ENCODE peak calls at places on chromosomes 6 and 20, in seven cellular contexts. One of them, this sample, is unnamed.

GRCh38 chr6:101826678-101827077 is 433.2 kb downstream of the GRIK2 start:
- DNase-seq in keratinocyte: no peak
- DNase-seq in A549: no peak
- DNase-seq in colonic mucosa: no peak
- DNase-seq in GM12878: no peak
- DNase-seq in OCI-LY7: no peak
- DNase-seq in fibroblast of lung: no peak
- DNase-seq in this sample: no peak

GRCh38 chr6:39997101-39997635 is 62.9 kb upstream of the MOCS1 start:
- DNase-seq in colonic mucosa: no peak
- DNase-seq in GM12878: no peak
- DNase-seq in fibroblast of lung: no peak
- DNase-seq in A549: no peak
- DNase-seq in OCI-LY7: no peak
- DNase-seq in keratinocyte: no peak
- DNase-seq in this sample: no peak

GRCh38 chr6:46104209-46104608 is 25.6 kb upstream of the ENPP4 start:
- DNase-seq in OCI-LY7: no peak
- DNase-seq in fibroblast of lung: no peak
- DNase-seq in A549: no peak
- DNase-seq in keratinocyte: no peak
- DNase-seq in colonic mucosa: no peak
- DNase-seq in GM12878: peak; percentile 21
- DNase-seq in this sample: no peak

GRCh38 chr6:90088009-90088408 is 193.7 kb downstream of the GJA10 start:
- DNase-seq in fibroblast of lung: peak; percentile 91
- DNase-seq in GM12878: no peak
- DNase-seq in A549: no peak
- DNase-seq in keratinocyte: peak; percentile 76
- DNase-seq in OCI-LY7: no peak
- DNase-seq in colonic mucosa: no peak
- DNase-seq in this sample: no peak

GRCh38 chr20:40370800-40371199 is 318.2 kb downstream of the MAFB start:
- DNase-seq in GM12878: no peak
- DNase-seq in A549: no peak
- DNase-seq in OCI-LY7: no peak
- DNase-seq in fibroblast of lung: no peak
- DNase-seq in colonic mucosa: no peak
- DNase-seq in keratinocyte: no peak
- DNase-seq in this sample: no peak

GRCh38 chr6:4805553-4806307 is 29.5 kb downstream of the CDYL start:
- DNase-seq in GM12878: no peak
- DNase-seq in fibroblast of lung: peak; percentile 41
- DNase-seq in keratinocyte: no peak
- DNase-seq in OCI-LY7: peak; percentile 22
- DNase-seq in A549: peak; percentile 62
- DNase-seq in colonic mucosa: peak; percentile 80
- DNase-seq in this sample: peak; percentile 36

GRCh38 chr6:158907931-158908330 is 88.8 kb upstream of the EZR start:
- DNase-seq in GM12878: no peak
- DNase-seq in fibroblast of lung: no peak
- DNase-seq in A549: no peak
- DNase-seq in OCI-LY7: no peak
- DNase-seq in colonic mucosa: peak; percentile 37
- DNase-seq in keratinocyte: no peak
- DNase-seq in this sample: no peak

GRCh38 chr20:33472868-33473267 is 17.0 kb upstream of the CBFA2T2 start:
- DNase-seq in keratinocyte: no peak
- DNase-seq in colonic mucosa: no peak
- DNase-seq in GM12878: no peak
- DNase-seq in A549: no peak
- DNase-seq in OCI-LY7: no peak
- DNase-seq in fibroblast of lung: no peak
- DNase-seq in this sample: no peak

GRCh38 chr20:33518071-33518470 is 28.2 kb downstream of the CBFA2T2 start:
- DNase-seq in GM12878: no peak
- DNase-seq in OCI-LY7: no peak
- DNase-seq in colonic mucosa: no peak
- DNase-seq in fibroblast of lung: peak; percentile 47
- DNase-seq in keratinocyte: no peak
- DNase-seq in A549: no peak
- DNase-seq in this sample: no peak

GRCh38 chr6:114140416-114140815 is 169.5 kb upstream of the HDAC2 start:
- DNase-seq in colonic mucosa: no peak
- DNase-seq in A549: no peak
- DNase-seq in GM12878: no peak
- DNase-seq in OCI-LY7: no peak
- DNase-seq in keratinocyte: no peak
- DNase-seq in fibroblast of lung: peak; percentile 22
- DNase-seq in this sample: no peak

GRCh38 chr6:46781478-46782378 is 11.5 kb upstream of the MEP1A start:
- DNase-seq in keratinocyte: peak; percentile 21
- DNase-seq in fibroblast of lung: peak; percentile 74
- DNase-seq in colonic mucosa: peak; percentile 75
- DNase-seq in OCI-LY7: peak; percentile 72
- DNase-seq in A549: peak; percentile 6
- DNase-seq in GM12878: no peak
- DNase-seq in this sample: peak; percentile 29

GRCh38 chr20:58696411-58696961 is 3.9 kb downstream of the NPEPL1 start:
- DNase-seq in A549: no peak
- DNase-seq in GM12878: no peak
- DNase-seq in fibroblast of lung: no peak
- DNase-seq in OCI-LY7: no peak
- DNase-seq in keratinocyte: no peak
- DNase-seq in colonic mucosa: no peak
- DNase-seq in this sample: peak; percentile 6

GRCh38 chr6:6717953-6718352 is 129.4 kb downstream of the LY86 start:
- DNase-seq in keratinocyte: no peak
- DNase-seq in OCI-LY7: no peak
- DNase-seq in fibroblast of lung: peak; percentile 13
- DNase-seq in A549: no peak
- DNase-seq in GM12878: no peak
- DNase-seq in colonic mucosa: no peak
- DNase-seq in this sample: peak; percentile 68

GRCh38 chr6:69868252-69868804 is 2.0 kb downstream of the COL19A1 start:
- DNase-seq in OCI-LY7: no peak
- DNase-seq in A549: no peak
- DNase-seq in GM12878: no peak
- DNase-seq in keratinocyte: no peak
- DNase-seq in fibroblast of lung: no peak
- DNase-seq in colonic mucosa: no peak
- DNase-seq in this sample: no peak

GRCh38 chr6:161432546-161432945 is 158.7 kb upstream of the AGPAT4 start:
- DNase-seq in colonic mucosa: no peak
- DNase-seq in GM12878: no peak
- DNase-seq in keratinocyte: no peak
- DNase-seq in OCI-LY7: no peak
- DNase-seq in A549: no peak
- DNase-seq in fibroblast of lung: no peak
- DNase-seq in this sample: no peak

GRCh38 chr6:29762781-29763214 is 39.6 kb downstream of the HLA-F start:
- DNase-seq in OCI-LY7: no peak
- DNase-seq in keratinocyte: no peak
- DNase-seq in colonic mucosa: peak; percentile 15
- DNase-seq in A549: no peak
- DNase-seq in fibroblast of lung: no peak
- DNase-seq in GM12878: no peak
- DNase-seq in this sample: no peak

GRCh38 chr6:131740161-131740560 is 29.3 kb upstream of the CTAGE9 start:
- DNase-seq in OCI-LY7: no peak
- DNase-seq in fibroblast of lung: no peak
- DNase-seq in keratinocyte: no peak
- DNase-seq in GM12878: no peak
- DNase-seq in colonic mucosa: no peak
- DNase-seq in A549: no peak
- DNase-seq in this sample: no peak

GRCh38 chr6:91569071-91569470 is 982.2 kb upstream of the MAP3K7 start:
- DNase-seq in GM12878: no peak
- DNase-seq in keratinocyte: no peak
- DNase-seq in colonic mucosa: no peak
- DNase-seq in A549: no peak
- DNase-seq in OCI-LY7: no peak
- DNase-seq in fibroblast of lung: peak; percentile 44
- DNase-seq in this sample: no peak

GRCh38 chr6:82006027-82006738 is 241.4 kb downstream of the IBTK start:
- DNase-seq in OCI-LY7: peak; percentile 24
- DNase-seq in colonic mucosa: peak; percentile 23
- DNase-seq in A549: no peak
- DNase-seq in keratinocyte: no peak
- DNase-seq in GM12878: no peak
- DNase-seq in fibroblast of lung: peak; percentile 61
- DNase-seq in this sample: peak; percentile 20

GRCh38 chr6:63999613-64000012 is 364.0 kb downstream of the PHF3 start:
- DNase-seq in colonic mucosa: no peak
- DNase-seq in fibroblast of lung: no peak
- DNase-seq in A549: no peak
- DNase-seq in OCI-LY7: no peak
- DNase-seq in GM12878: no peak
- DNase-seq in keratinocyte: no peak
- DNase-seq in this sample: no peak

GRCh38 chr20:21832442-21833152 is 127.1 kb downstream of the PAX1 start:
- DNase-seq in A549: no peak
- DNase-seq in colonic mucosa: no peak
- DNase-seq in GM12878: no peak
- DNase-seq in keratinocyte: no peak
- DNase-seq in fibroblast of lung: no peak
- DNase-seq in OCI-LY7: peak; percentile 1
- DNase-seq in this sample: no peak

GRCh38 chr20:62576815-62577214 is 65.5 kb upstream of the SLCO4A1 start:
- DNase-seq in fibroblast of lung: peak; percentile 10
- DNase-seq in GM12878: no peak
- DNase-seq in colonic mucosa: no peak
- DNase-seq in A549: no peak
- DNase-seq in keratinocyte: no peak
- DNase-seq in OCI-LY7: no peak
- DNase-seq in this sample: peak; percentile 30

GRCh38 chr20:25270829-25271251 is 23.0 kb downstream of the PYGB start:
- DNase-seq in keratinocyte: no peak
- DNase-seq in OCI-LY7: no peak
- DNase-seq in GM12878: no peak
- DNase-seq in fibroblast of lung: no peak
- DNase-seq in A549: no peak
- DNase-seq in colonic mucosa: peak; percentile 15
- DNase-seq in this sample: no peak

GRCh38 chr20:14334306-14334930 is 3.0 kb downstream of the FLRT3 start:
- DNase-seq in colonic mucosa: no peak
- DNase-seq in A549: peak; percentile 37
- DNase-seq in GM12878: no peak
- DNase-seq in keratinocyte: no peak
- DNase-seq in OCI-LY7: peak; percentile 1
- DNase-seq in fibroblast of lung: peak; percentile 76
- DNase-seq in this sample: no peak

GRCh38 chr6:35370124-35370741 is 27.9 kb downstream of the PPARD start:
- DNase-seq in fibroblast of lung: peak; percentile 93
- DNase-seq in OCI-LY7: peak; percentile 71
- DNase-seq in colonic mucosa: peak; percentile 37
- DNase-seq in keratinocyte: no peak
- DNase-seq in GM12878: no peak
- DNase-seq in A549: peak; percentile 35
- DNase-seq in this sample: peak; percentile 63

GRCh38 chr6:41100871-41101287 is 28.1 kb downstream of the NFYA start:
- DNase-seq in keratinocyte: no peak
- DNase-seq in GM12878: no peak
- DNase-seq in colonic mucosa: no peak
- DNase-seq in A549: no peak
- DNase-seq in OCI-LY7: no peak
- DNase-seq in fibroblast of lung: no peak
- DNase-seq in this sample: no peak

GRCh38 chr6:143276436-143276835 is 174.1 kb downstream of the ADAT2 start:
- DNase-seq in fibroblast of lung: no peak
- DNase-seq in OCI-LY7: no peak
- DNase-seq in A549: no peak
- DNase-seq in keratinocyte: no peak
- DNase-seq in colonic mucosa: no peak
- DNase-seq in GM12878: no peak
- DNase-seq in this sample: no peak

GRCh38 chr20:50628326-50628725 is 63.0 kb downstream of the RIPOR3 start:
- DNase-seq in colonic mucosa: no peak
- DNase-seq in fibroblast of lung: no peak
- DNase-seq in OCI-LY7: peak; percentile 53
- DNase-seq in GM12878: no peak
- DNase-seq in keratinocyte: no peak
- DNase-seq in A549: no peak
- DNase-seq in this sample: peak; percentile 10
- H3K4me1 ChIP-seq in colonic mucosa: no peaks in the 10 kb centered on the region
- H3K4me1 ChIP-seq in fibroblast of lung: no peaks in the 10 kb centered on the region
- H3K4me1 ChIP-seq in OCI-LY7: peaks cover 36% of the 10 kb centered on the region
- H3K4me1 ChIP-seq in GM12878: no peaks in the 10 kb centered on the region
- H3K4me1 ChIP-seq in keratinocyte: peaks cover 14% of the 10 kb centered on the region
- H3K4me1 ChIP-seq in A549: peaks cover 30% of the 10 kb centered on the region
- H3K4me1 ChIP-seq in this sample: no peaks in the 10 kb centered on the region

GRCh38 chr6:31665501-31666336 is at the start of gene CSNK2B:
- DNase-seq in A549: peak; percentile 94
- DNase-seq in fibroblast of lung: peak; percentile 97
- DNase-seq in OCI-LY7: peak; percentile 98
- DNase-seq in colonic mucosa: peak; percentile 98
- DNase-seq in GM12878: peak; percentile 91
- DNase-seq in keratinocyte: peak; percentile 87
- DNase-seq in this sample: peak; percentile 99
- H3K4me1 ChIP-seq in A549: peaks cover 24% of the 10 kb centered on the region
- H3K4me1 ChIP-seq in fibroblast of lung: peaks cover 23% of the 10 kb centered on the region
- H3K4me1 ChIP-seq in OCI-LY7: peaks cover 43% of the 10 kb centered on the region
- H3K4me1 ChIP-seq in colonic mucosa: peaks cover 20% of the 10 kb centered on the region
- H3K4me1 ChIP-seq in GM12878: peaks cover 37% of the 10 kb centered on the region
- H3K4me1 ChIP-seq in keratinocyte: peaks cover 27% of the 10 kb centered on the region
- H3K4me1 ChIP-seq in this sample: peaks cover 65% of the 10 kb centered on the region

DNA sequence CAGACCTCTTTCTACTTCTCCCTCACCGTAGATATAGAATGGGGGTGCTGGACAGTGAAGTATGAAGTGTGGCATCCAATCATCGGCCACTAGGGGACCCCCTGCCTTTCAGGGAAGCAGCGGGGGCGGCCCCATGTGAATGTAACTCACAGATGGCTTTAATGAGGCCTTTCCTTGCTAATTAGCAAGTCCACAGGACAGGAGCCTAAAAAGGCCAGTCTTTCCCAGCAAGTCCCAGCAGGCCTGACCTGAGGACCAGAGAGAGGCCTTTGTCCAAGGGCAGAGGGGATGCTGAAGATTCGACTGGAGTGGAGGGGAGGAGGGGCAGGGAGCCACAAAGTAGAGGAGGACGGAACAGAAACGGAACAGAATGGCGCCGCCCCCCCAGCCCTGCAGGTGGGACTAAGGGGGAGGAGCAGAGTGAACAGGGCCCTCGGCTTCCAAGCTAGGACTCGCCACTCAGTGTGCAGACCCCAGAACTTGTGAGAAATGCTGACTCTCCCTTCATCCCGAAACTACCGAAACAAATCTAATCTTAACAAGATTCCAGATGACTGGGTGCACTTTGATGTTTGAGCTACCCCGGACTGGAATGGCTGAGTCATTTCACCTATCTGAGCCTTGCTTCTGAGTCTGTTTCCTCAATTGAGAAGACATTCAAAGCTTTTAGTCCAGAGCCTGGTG is 5.8 kb downstream of the C6orf132 start:
- DNase-seq in GM12878: peak; percentile 11
- DNase-seq in colonic mucosa: peak; percentile 35
- DNase-seq in fibroblast of lung: peak; percentile 41
- DNase-seq in OCI-LY7: peak; percentile 75
- DNase-seq in keratinocyte: no peak
- DNase-seq in A549: peak; percentile 58
- DNase-seq in this sample: no peak
- H3K4me1 ChIP-seq in GM12878: peaks cover 4% of the 10 kb centered on the region
- H3K4me1 ChIP-seq in colonic mucosa: peaks cover 17% of the 10 kb centered on the region
- H3K4me1 ChIP-seq in fibroblast of lung: peaks cover 17% of the 10 kb centered on the region
- H3K4me1 ChIP-seq in OCI-LY7: peaks cover 12% of the 10 kb centered on the region
- H3K4me1 ChIP-seq in keratinocyte: peaks cover 53% of the 10 kb centered on the region
- H3K4me1 ChIP-seq in A549: peaks cover 54% of the 10 kb centered on the region
- H3K4me1 ChIP-seq in this sample: no peaks in the 10 kb centered on the region

GRCh38 chr20:10625641-10626040 is 48.2 kb downstream of the JAG1 start:
- DNase-seq in A549: no peak
- DNase-seq in OCI-LY7: no peak
- DNase-seq in GM12878: no peak
- DNase-seq in colonic mucosa: no peak
- DNase-seq in keratinocyte: no peak
- DNase-seq in fibroblast of lung: no peak
- DNase-seq in this sample: no peak
- H3K4me1 ChIP-seq in A549: no peaks in the 10 kb centered on the region
- H3K4me1 ChIP-seq in OCI-LY7: no peaks in the 10 kb centered on the region
- H3K4me1 ChIP-seq in GM12878: no peaks in the 10 kb centered on the region
- H3K4me1 ChIP-seq in colonic mucosa: no peaks in the 10 kb centered on the region
- H3K4me1 ChIP-seq in keratinocyte: peaks cover 47% of the 10 kb centered on the region
- H3K4me1 ChIP-seq in fibroblast of lung: peaks cover 2% of the 10 kb centered on the region
- H3K4me1 ChIP-seq in this sample: no peaks in the 10 kb centered on the region

This sample was measured in DND-41.